ENCODE peak calls at places on chromosomes 12 and 14, in six cellular contexts. O is mesenchymal stem cell, I is IMR-90, X is mesendoderm, M is H1, B is H9. K is an unnamed sample.

GRCh38 chr14:62889354-62889753 is 155.9 kb downstream of the KCNH5 start:
- DNase-seq in O (no peak), I (peak; percentile 5), X (no peak), M (no peak), B (no peak), K (no peak)

GRCh38 chr12:72792889-72793288 is 520.7 kb downstream of the TRHDE start:
- DNase-seq in O (no peak), I (no peak), X (no peak), M (no peak), B (no peak), K (no peak)

GRCh38 chr12:23084236-23084995 is 459.4 kb downstream of the ETNK1 start:
- DNase-seq in O (peak; percentile 57), I (peak; percentile 95), X (no peak), M (no peak), B (no peak), K (no peak)

GRCh38 chr12:53596920-53597363 is 29.2 kb downstream of the ATF7 start:
- DNase-seq in O (peak; percentile 68), I (peak; percentile 59), X (peak; percentile 9), M (no peak), B (no peak), K (no peak)

GRCh38 chr12:109555431-109556315 is 17.6 kb downstream of the MMAB start:
- DNase-seq in O (no peak), I (no peak), X (no peak), M (no peak), B (no peak), K (no peak)

GRCh38 chr12:100435948-100436347 is 37.7 kb upstream of the NR1H4 start:
- DNase-seq in O (no peak), I (no peak), X (no peak), M (no peak), B (no peak), K (no peak)

GRCh38 chr14:102280376-102280962 is 24.5 kb downstream of the MOK start:
- DNase-seq in O (peak; percentile 84), I (peak; percentile 99), X (no peak), M (no peak), B (no peak), K (no peak)

GRCh38 chr12:113325938-113326337 is 9.0 kb downstream of the SLC8B1 start:
- DNase-seq in O (peak; percentile 24), I (peak; percentile 75), X (no peak), M (no peak), B (no peak), K (no peak)

GRCh38 chr12:34604631-34605509 is 582.6 kb downstream of the ALG10 start:
- DNase-seq in O (no peak), I (no peak), X (no peak), M (no peak), B (peak; percentile 21), K (no peak)

GRCh38 chr14:21025374-21026151 is 702 bp upstream of the NDRG2 start:
- DNase-seq in O (no peak), I (no peak), X (peak; percentile 82), M (peak; percentile 85), B (peak; percentile 77), K (peak; percentile 31)

GRCh38 chr12:83666690-83667089 is 980.0 kb downstream of the TMTC2 start:
- DNase-seq in O (no peak), I (no peak), X (no peak), M (no peak), B (no peak), K (no peak)

GRCh38 chr12:68953536-68953935 is 20.6 kb upstream of the CPM start:
- DNase-seq in O (no peak), I (no peak), X (no peak), M (no peak), B (no peak), K (no peak)

GRCh38 chr12:86134571-86134970 is 121.6 kb downstream of the MGAT4C start:
- DNase-seq in O (peak; percentile 41), I (peak; percentile 35), X (peak; percentile 23), M (no peak), B (no peak), K (no peak)

GRCh38 chr12:86801439-86801838 is 545.2 kb upstream of the MGAT4C start:
- DNase-seq in O (no peak), I (no peak), X (no peak), M (no peak), B (no peak), K (no peak)

GRCh38 chr12:121190523-121191031 is 19.4 kb upstream of the P2RX4 start:
- DNase-seq in O (peak; percentile 94), I (peak; percentile 97), X (peak; percentile 93), M (no peak), B (no peak), K (no peak)

GRCh38 chr14:91303091-91303923 is 58.8 kb upstream of the GPR68 start:
- DNase-seq in O (no peak), I (no peak), X (peak; percentile 99), M (peak; percentile 98), B (peak; percentile 100), K (peak; percentile 93)

GRCh38 chr14:88490168-88490567 is 64.6 kb downstream of the PTPN21 start:
- DNase-seq in O (no peak), I (no peak), X (peak; percentile 20), M (no peak), B (peak; percentile 33), K (no peak)

DNA sequence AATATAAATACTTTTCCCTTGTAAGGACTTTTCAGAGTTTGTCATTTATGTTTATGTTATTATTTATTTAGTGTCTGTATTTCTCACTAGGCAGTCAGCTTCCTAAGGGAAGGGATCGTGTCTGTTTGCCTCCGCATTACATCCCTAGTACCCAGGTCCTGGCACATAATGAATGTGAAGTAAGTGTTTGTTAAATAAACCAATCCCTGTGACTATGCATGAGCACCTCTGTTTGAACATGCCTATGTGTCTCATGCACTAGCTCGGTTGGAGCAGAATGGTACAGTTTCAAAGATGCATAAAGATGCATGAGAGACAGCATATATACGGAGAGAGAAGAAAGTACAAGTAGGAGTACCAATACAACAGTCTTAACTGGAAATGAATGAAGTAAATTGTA is 99.3 kb downstream of the KIF21A start:
- DNase-seq in O (no peak), I (no peak), X (no peak), M (no peak), B (no peak), K (no peak)
- H3K23ac ChIP-seq in O (no peak overlapping the region), I (no peak overlapping the region), X (no peak overlapping the region), M (no peak overlapping the region), B (no peak overlapping the region), K (no peak overlapping the region)

GRCh38 chr12:67593871-67594330 is 54.6 kb upstream of the DYRK2 start:
- DNase-seq in O (no peak), I (no peak), X (no peak), M (no peak), B (no peak), K (no peak)

GRCh38 chr12:67594888-67595287 is 53.7 kb upstream of the DYRK2 start:
- DNase-seq in O (no peak), I (no peak), X (no peak), M (no peak), B (no peak), K (no peak)

GRCh38 chr12:67592228-67593011 is 56.1 kb upstream of the DYRK2 start:
- DNase-seq in O (peak; percentile 75), I (peak; percentile 51), X (no peak), M (no peak), B (no peak), K (no peak)

GRCh38 chr12:67595365-67595764 is 53.2 kb upstream of the DYRK2 start:
- DNase-seq in O (no peak), I (no peak), X (no peak), M (no peak), B (no peak), K (no peak)

GRCh38 chr12:67593041-67593870 is 55.3 kb upstream of the DYRK2 start:
- DNase-seq in O (peak; percentile 25), I (peak; percentile 8), X (peak; percentile 50), M (no peak), B (no peak), K (no peak)
- H2BK5ac ChIP-seq in O (no peak overlapping the region), I (no peak overlapping the region), X (no peak overlapping the region), M (no peak overlapping the region), B (no peak overlapping the region), K (no peak overlapping the region)

DNA sequence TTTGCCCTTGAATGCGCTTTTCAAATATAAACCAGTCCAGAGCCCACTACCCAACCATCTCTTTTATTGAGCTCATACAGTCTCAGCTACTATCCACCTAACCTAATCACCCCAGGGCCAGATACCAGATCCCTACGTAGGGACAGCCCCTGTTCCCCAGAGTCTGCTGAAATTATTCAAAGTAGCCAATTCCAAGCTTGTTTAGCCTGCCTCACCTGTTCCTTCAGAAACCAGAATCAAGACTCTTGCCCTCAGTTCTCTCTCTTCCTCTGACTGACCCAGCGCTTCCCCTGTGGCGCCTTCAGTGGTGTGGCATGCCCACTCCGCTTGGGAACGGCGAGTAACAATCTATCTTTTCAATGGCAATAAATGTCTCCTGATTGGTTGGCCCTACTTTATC is 18.8 kb downstream of the BMAL2 start:
- DNase-seq in O (no peak), I (no peak), X (no peak), M (no peak), B (no peak), K (no peak)
- H3K23ac ChIP-seq in O (no peak overlapping the region), I (no peak overlapping the region), X (no peak overlapping the region), M (no peak overlapping the region), B (no peak overlapping the region), K (no peak overlapping the region)

GRCh38 chr12:11649413-11650278 is at the start of gene ETV6:
- DNase-seq in O (peak; percentile 96), I (peak; percentile 93), X (peak; percentile 90), M (peak; percentile 65), B (peak; percentile 63), K (peak; percentile 69)

GRCh38 chr12:11650697-11651281 is 1.3 kb downstream of the ETV6 start:
- DNase-seq in O (peak; percentile 62), I (peak; percentile 37), X (no peak), M (no peak), B (no peak), K (peak; percentile 18)

GRCh38 chr12:11651377-11651776 is 1.9 kb downstream of the ETV6 start:
- DNase-seq in O (no peak), I (no peak), X (no peak), M (no peak), B (no peak), K (no peak)

GRCh38 chr12:11650279-11650696 is 814 bp downstream of the ETV6 start:
- DNase-seq in O (no peak), I (no peak), X (no peak), M (no peak), B (peak; percentile 68), K (no peak)

GRCh38 chr12:11648514-11649412 is 711 bp upstream of the ETV6 start:
- DNase-seq in O (peak; percentile 88), I (peak; percentile 82), X (peak; percentile 93), M (peak; percentile 79), B (peak; percentile 87), K (peak; percentile 84)
- H2BK5ac ChIP-seq in O (peak overlapping the region; percentile 98), I (peak overlapping the region; percentile 97), X (peak overlapping the region; percentile 86), M (peak overlapping the region; percentile 89), B (peak overlapping the region; percentile 48), K (no peak overlapping the region)

GRCh38 chr12:11500222-11500860 is 105.0 kb upstream of the PRB2 start:
- DNase-seq in O (peak; percentile 71), I (peak; percentile 50), X (peak; percentile 90), M (peak; percentile 99), B (peak; percentile 95), K (peak; percentile 95)

GRCh38 chr12:11496157-11496851 is 100.9 kb upstream of the PRB2 start:
- DNase-seq in O (no peak), I (no peak), X (peak; percentile 37), M (no peak), B (peak; percentile 40), K (no peak)

GRCh38 chr12:11499802-11500201 is 104.4 kb upstream of the PRB2 start:
- DNase-seq in O (no peak), I (no peak), X (no peak), M (no peak), B (peak; percentile 46), K (no peak)

GRCh38 chr12:11497995-11498394 is 102.6 kb upstream of the PRB2 start:
- DNase-seq in O (no peak), I (no peak), X (no peak), M (no peak), B (no peak), K (no peak)

GRCh38 chr12:11497438-11497837 is 102.1 kb upstream of the PRB2 start:
- DNase-seq in O (no peak), I (no peak), X (no peak), M (no peak), B (no peak), K (no peak)
- H3K23ac ChIP-seq in O (no peak overlapping the region), I (no peak overlapping the region), X (no peak overlapping the region), M (no peak overlapping the region), B (no peak overlapping the region), K (no peak overlapping the region)

K was measured in neuronal stem cell.